ENCODE peak calls at places on chromosomes 2 and 18, in five cellular contexts. Q is A172, T is Calu3, Y is mesenteric fat pad, D is GM20000. E is an unnamed sample.

GRCh38 chr18:54257015-54257414 is 12.3 kb upstream of the POLI start:
- DNase-seq in Q (no peak), Y (no peak), D (no peak), T (no peak), E (no peak)

GRCh38 chr2:212424090-212424489 is 114.5 kb downstream of the ERBB4 start:
- DNase-seq in Q (peak), T (no peak), D (no peak), Y (no peak), E (no peak)

GRCh38 chr2:234363011-234363487 is 133.8 kb downstream of the ARL4C start:
- DNase-seq in D (no peak), T (peak), Q (peak), Y (no peak), E (peak)

GRCh38 chr2:96396095-96396494 is 60.5 kb downstream of the NCAPH start:
- DNase-seq in T (no peak), D (no peak), Y (peak), Q (no peak), E (peak)

GRCh38 chr2:218857371-218858137 is 2.1 kb upstream of the WNT6 start:
- DNase-seq in T (no peak), Q (peak), D (no peak), Y (no peak), E (no peak)

GRCh38 chr2:112155331-112156151 is 17.4 kb downstream of the FBLN7 start:
- DNase-seq in Y (peak), T (no peak), Q (no peak), D (no peak), E (no peak)

GRCh38 chr2:129764376-129765325 is 214.8 kb upstream of the RAB6C start:
- DNase-seq in Y (peak), Q (no peak), D (no peak), T (no peak), E (no peak)

GRCh38 chr2:156486614-156487013 is 50.4 kb downstream of the GPD2 start:
- DNase-seq in D (no peak), T (no peak), Q (no peak), Y (no peak), E (no peak)

GRCh38 chr18:59823611-59824195 is 76.1 kb upstream of the PMAIP1 start:
- DNase-seq in Y (no peak), T (peak), D (peak), Q (peak), E (peak)

GRCh38 chr2:226078656-226079055 is 679.1 kb downstream of the NYAP2 start:
- DNase-seq in Q (no peak), D (no peak), T (no peak), Y (no peak), E (no peak)

GRCh38 chr2:173149491-173149890 is 73.8 kb downstream of the MAP3K20 start:
- DNase-seq in T (no peak), Y (no peak), Q (no peak), D (peak), E (no peak)

GRCh38 chr2:140353541-140353940 is 1573.4 kb upstream of the NXPH2 start:
- DNase-seq in Y (no peak), D (no peak), Q (no peak), T (no peak), E (no peak)

GRCh38 chr2:41750829-41751228 is 297.0 kb upstream of the PKDCC start:
- DNase-seq in Y (no peak), Q (no peak), D (no peak), T (no peak), E (no peak)

GRCh38 chr2:196987298-196987653 is 60.8 kb upstream of the PGAP1 start:
- DNase-seq in Y (no peak), D (no peak), Q (no peak), T (no peak), E (no peak)

GRCh38 chr2:197378494-197378972 is 56.3 kb downstream of the SF3B1 start:
- DNase-seq in D (peak), Y (no peak), Q (peak), T (peak), E (peak)

GRCh38 chr2:136173126-136173525 is 55.2 kb upstream of the CXCR4 start:
- DNase-seq in Q (no peak), Y (no peak), T (no peak), D (no peak), E (no peak)

GRCh38 chr2:108806362-108806761 is 19.8 kb downstream of the CCDC138 start:
- DNase-seq in T (no peak), D (no peak), Q (no peak), Y (no peak), E (no peak)

GRCh38 chr2:31228717-31229116 is 5.2 kb upstream of the EHD3 start:
- DNase-seq in Y (no peak), Q (no peak), T (no peak), D (no peak), E (no peak)